ENCODE peak calls at places on chromosome 14, in six cellular contexts. P is IMR-90, A is AG04450, L is skeletal muscle cell, I is H1, O is PC-3. M is an unnamed sample.

GRCh38 chr14:36656769-36657408 is 4.8 kb upstream of the PAX9 start:
- DNase-seq in P (no peak), A (no peak), L (no peak), I (no peak), O (no peak), M (no peak)

GRCh38 chr14:73740921-73741326 is 26.7 kb upstream of the PNMA1 start:
- DNase-seq in P (no peak), A (no peak), L (no peak), I (no peak), O (peak; percentile 91), M (no peak)

GRCh38 chr14:101241807-101242278 is 319.5 kb upstream of the DIO3 start:
- DNase-seq in P (no peak), A (no peak), L (no peak), I (no peak), O (peak; percentile 66), M (no peak)

GRCh38 chr14:89721991-89722390 is 232.5 kb downstream of the EFCAB11 start:
- DNase-seq in P (no peak), A (no peak), L (no peak), I (no peak), O (no peak), M (no peak)

GRCh38 chr14:33668066-33668465 is 282.8 kb downstream of the EGLN3 start:
- DNase-seq in P (peak; percentile 11), A (no peak), L (no peak), I (no peak), O (peak; percentile 69), M (no peak)

GRCh38 chr14:52021971-52022600 is 32.7 kb downstream of the RTRAF start:
- DNase-seq in P (peak; percentile 44), A (no peak), L (no peak), I (no peak), O (no peak), M (no peak)

GRCh38 chr14:90295870-90296516 is 35.7 kb downstream of the NRDE2 start:
- DNase-seq in P (peak; percentile 67), A (no peak), L (no peak), I (no peak), O (no peak), M (no peak)

GRCh38 chr14:31206536-31207286 is 882 bp downstream of the HECTD1 start:
- DNase-seq in P (no peak), A (no peak), L (no peak), I (no peak), O (peak; percentile 16), M (no peak)

GRCh38 chr14:55847766-55848165 is 267.8 kb downstream of the KTN1 start:
- DNase-seq in P (peak; percentile 72), A (no peak), L (peak; percentile 14), I (no peak), O (peak; percentile 95), M (no peak)

GRCh38 chr14:104249092-104249491 is 110.7 kb downstream of the KIF26A start:
- DNase-seq in P (no peak), A (no peak), L (no peak), I (no peak), O (no peak), M (no peak)

GRCh38 chr14:65834051-65834450 is 421.5 kb downstream of the FUT8 start:
- DNase-seq in P (no peak), A (no peak), L (no peak), I (no peak), O (no peak), M (no peak)

GRCh38 chr14:91356218-91356763 is 61.3 kb downstream of the CCDC88C start:
- DNase-seq in P (no peak), A (no peak), L (no peak), I (no peak), O (no peak), M (no peak)
- H3K4me3 ChIP-seq in P (no peak overlapping the region), A (no peak overlapping the region), L (no peak overlapping the region), I (no peak overlapping the region), O (no peak overlapping the region), M (no peak overlapping the region)

GRCh38 chr14:93970589-93970966 is 5.8 kb downstream of the ASB2 start:
- DNase-seq in P (no peak), A (no peak), L (no peak), I (no peak), O (peak; percentile 46), M (no peak)
- H3K4me3 ChIP-seq in P (no peak overlapping the region), A (no peak overlapping the region), L (peak overlapping the region; percentile 10), I (no peak overlapping the region), O (peak overlapping the region; percentile 41), M (peak overlapping the region; percentile 37)

DNA sequence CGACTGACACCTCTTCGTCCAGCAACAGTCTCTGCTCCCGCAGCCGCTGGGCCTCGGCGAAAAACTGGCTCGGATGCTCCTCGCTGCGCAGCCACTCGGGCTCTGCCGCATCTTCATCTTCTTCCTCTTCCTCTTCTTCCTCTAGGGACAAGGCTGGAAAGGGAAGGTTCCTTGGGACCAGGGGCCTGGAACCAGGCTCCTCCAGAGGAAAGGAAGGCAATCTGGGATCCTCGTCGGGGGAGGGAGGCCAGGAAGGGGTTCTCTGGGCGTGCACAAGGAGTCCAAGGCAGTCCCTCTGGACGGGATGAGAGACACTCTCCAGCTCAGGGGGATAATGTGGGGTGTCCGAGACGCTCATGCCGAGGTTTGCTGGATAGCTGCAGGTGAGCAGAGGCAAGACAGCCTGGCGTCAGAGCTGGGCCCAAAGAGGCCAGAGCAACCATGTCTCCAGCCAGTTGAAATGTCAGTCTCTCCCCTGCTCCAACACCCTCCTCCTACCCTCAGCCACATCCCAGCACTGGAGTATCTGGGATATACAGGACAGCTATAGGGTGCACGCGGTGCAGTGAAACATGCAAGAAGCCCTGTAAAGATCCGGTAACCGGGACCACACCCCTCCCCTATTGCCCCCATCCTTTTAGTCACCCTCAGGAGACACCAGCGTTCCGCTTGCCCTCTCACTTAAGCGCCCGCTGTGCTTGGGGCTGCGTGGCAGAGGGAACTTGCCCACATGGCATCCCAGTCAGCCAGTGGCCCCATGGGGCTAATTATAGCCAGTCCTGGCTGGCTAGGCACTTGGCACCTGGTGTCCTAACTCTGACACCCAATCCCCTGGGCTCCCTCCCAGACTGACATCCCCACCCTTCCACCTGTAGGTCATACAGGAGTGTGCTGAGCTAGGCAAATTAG is at the start of gene KLHL33:
- DNase-seq in P (no peak), A (no peak), L (no peak), I (no peak), O (no peak), M (no peak)
- H3K4me3 ChIP-seq in P (no peak within 1 kb of the TSS), A (no peak within 1 kb of the TSS), L (peak within 1 kb of the TSS; percentile 22), I (peak within 1 kb of the TSS; percentile 61), O (no peak within 1 kb of the TSS), M (peak within 1 kb of the TSS; percentile 54)

GRCh38 chr14:67963545-67963944 is 144.0 kb downstream of the RAD51B start:
- DNase-seq in P (no peak), A (no peak), L (no peak), I (no peak), O (no peak), M (no peak)

GRCh38 chr14:67962215-67962644 is 142.7 kb downstream of the RAD51B start:
- DNase-seq in P (no peak), A (no peak), L (no peak), I (no peak), O (no peak), M (no peak)

GRCh38 chr14:67965684-67966083 is 146.1 kb downstream of the RAD51B start:
- DNase-seq in P (no peak), A (no peak), L (no peak), I (no peak), O (no peak), M (no peak)

GRCh38 chr14:67963960-67964359 is 144.4 kb downstream of the RAD51B start:
- DNase-seq in P (no peak), A (no peak), L (no peak), I (no peak), O (no peak), M (no peak)

GRCh38 chr14:67964391-67964812 is 144.8 kb downstream of the RAD51B start:
- DNase-seq in P (peak; percentile 40), A (no peak), L (no peak), I (no peak), O (peak; percentile 90), M (no peak)
- H3K4me3 ChIP-seq in P (peak overlapping the region; percentile 20), A (no peak overlapping the region), L (no peak overlapping the region), I (no peak overlapping the region), O (peak overlapping the region; percentile 16), M (peak overlapping the region; percentile 15)

GRCh38 chr14:21191809-21192446 is 36.1 kb upstream of the OR5AU1 start:
- DNase-seq in P (no peak), A (no peak), L (peak; percentile 6), I (peak; percentile 82), O (peak; percentile 57), M (peak; percentile 18)
- H3K4me3 ChIP-seq in P (peak overlapping the region; percentile 27), A (peak overlapping the region; percentile 51), L (peak overlapping the region; percentile 37), I (peak overlapping the region; percentile 46), O (peak overlapping the region; percentile 39), M (peak overlapping the region; percentile 32)